ENCODE peak calls at places on chromosomes 12 and 14, in seven cellular contexts. W is T-helper 9 cell, X is kidney glomerular epithelial cell, R is lower lobe of right lung, H is Panc1, N is AG10803, Y is left kidney. L is an unnamed sample.
A peak's percentile ranks its signal among the peaks of the same experiment; 100 is the strongest.

GRCh38 chr12:40225337-40225983 is 663 bp downstream of the LRRK2 start:
- DNase-seq in W (no peak), X (no peak), R (no peak), H (no peak), N (no peak), Y (no peak), L (no peak)

GRCh38 chr12:56805282-56805855 is 42.2 kb downstream of the HSD17B6 start:
- DNase-seq in W (no peak), X (no peak), R (no peak), H (no peak), N (no peak), Y (no peak), L (no peak)

GRCh38 chr14:53509845-53510244 is 356.7 kb upstream of the DDHD1 start:
- DNase-seq in W (no peak), X (no peak), R (no peak), H (no peak), N (peak; percentile 88), Y (peak; percentile 58), L (no peak)

GRCh38 chr12:122437656-122438121 is 15.2 kb upstream of the CLIP1 start:
- DNase-seq in W (no peak), X (no peak), R (no peak), H (no peak), N (peak; percentile 84), Y (no peak), L (no peak)

GRCh38 chr12:27619308-27619707 is 76.9 kb upstream of the REP15 start:
- DNase-seq in W (no peak), X (peak; percentile 89), R (no peak), H (peak; percentile 95), N (peak; percentile 85), Y (no peak), L (no peak)

GRCh38 chr12:66331016-66331415 is 28.7 kb downstream of the HELB start:
- DNase-seq in W (no peak), X (no peak), R (no peak), H (no peak), N (no peak), Y (no peak), L (no peak)

GRCh38 chr12:44015333-44015941 is 179.6 kb downstream of the TMEM117 start:
- DNase-seq in W (no peak), X (peak; percentile 21), R (no peak), H (peak; percentile 33), N (peak; percentile 67), Y (peak; percentile 70), L (no peak)

GRCh38 chr12:121295746-121296617 is 527 bp downstream of the CAMKK2 start:
- DNase-seq in W (peak; percentile 18), X (no peak), R (peak; percentile 66), H (no peak), N (peak; percentile 5), Y (no peak), L (no peak)

GRCh38 chr12:14952295-14952995 is 9.0 kb downstream of the ARHGDIB start:
- DNase-seq in W (no peak), X (peak; percentile 99), R (no peak), H (no peak), N (peak; percentile 93), Y (peak; percentile 29), L (no peak)

GRCh38 chr12:19129121-19129485 is 430 bp upstream of the PLEKHA5 start:
- DNase-seq in W (no peak), X (peak; percentile 34), R (no peak), H (no peak), N (peak; percentile 37), Y (no peak), L (no peak)

GRCh38 chr12:6294533-6295186 is 15.8 kb upstream of the PLEKHG6 start:
- DNase-seq in W (no peak), X (no peak), R (no peak), H (no peak), N (no peak), Y (no peak), L (no peak)

GRCh38 chr14:74655597-74656389 is 43.8 kb upstream of the LTBP2 start:
- DNase-seq in W (no peak), X (peak; percentile 37), R (no peak), H (no peak), N (peak; percentile 90), Y (no peak), L (no peak)

GRCh38 chr14:101591121-101591520 is 29.8 kb downstream of the DIO3 start:
- DNase-seq in W (no peak), X (no peak), R (no peak), H (no peak), N (no peak), Y (no peak), L (no peak)

GRCh38 chr12:78802593-78802992 is 62.0 kb upstream of the SYT1 start:
- DNase-seq in W (no peak), X (no peak), R (no peak), H (no peak), N (peak; percentile 27), Y (no peak), L (no peak)

GRCh38 chr14:55366271-55366670 is 45.4 kb downstream of the ATG14 start:
- DNase-seq in W (no peak), X (peak; percentile 4), R (no peak), H (no peak), N (peak; percentile 80), Y (no peak), L (no peak)